ENCODE peak calls at places on chromosomes 2 and 18, in six cellular contexts. S is BE2C, X is right atrium auricular region, F is breast epithelium, I is HCT116, A is neural progenitor cell. V is an unnamed sample. For H3K36me3 and H3K4me1, the result is how much of the 10 kb centered on the place peaks cover.

GRCh38 chr2:226216578-226216977 is 583.0 kb downstream of the IRS1 start:
- DNase-seq in S (no peak), X (no peak), F (no peak), I (no peak), A (no peak), V (no peak)

GRCh38 chr18:6024740-6025139 is 129.4 kb upstream of the TMEM200C start:
- DNase-seq in S (no peak), X (no peak), F (no peak), I (no peak), A (no peak), V (no peak)

GRCh38 chr2:236309669-236310029 is 45.4 kb upstream of the ASB18 start:
- DNase-seq in S (peak), X (no peak), F (no peak), I (no peak), A (peak), V (no peak)

GRCh38 chr2:58740381-58740780 is 499.3 kb upstream of the FANCL start:
- DNase-seq in S (no peak), X (no peak), F (no peak), I (no peak), A (no peak), V (no peak)

GRCh38 chr2:204972606-204973336 is 427.5 kb downstream of the PARD3B start:
- DNase-seq in S (no peak), X (no peak), F (no peak), I (no peak), A (peak), V (no peak)

GRCh38 chr2:28737655-28738054 is 14.0 kb upstream of the PPP1CB start:
- DNase-seq in S (no peak), X (no peak), F (no peak), I (no peak), A (no peak), V (no peak)

GRCh38 chr2:97718942-97719341 is 5.6 kb downstream of the ZAP70 start:
- DNase-seq in S (no peak), X (no peak), F (no peak), I (no peak), A (no peak), V (no peak)

GRCh38 chr2:224910535-224910934 is 131.7 kb downstream of the DOCK10 start:
- DNase-seq in S (no peak), X (no peak), F (no peak), I (no peak), A (no peak), V (no peak)

GRCh38 chr2:102848366-102848839 is 86.6 kb downstream of the TMEM182 start:
- DNase-seq in S (peak), X (peak), F (no peak), I (no peak), A (peak), V (no peak)

DNA sequence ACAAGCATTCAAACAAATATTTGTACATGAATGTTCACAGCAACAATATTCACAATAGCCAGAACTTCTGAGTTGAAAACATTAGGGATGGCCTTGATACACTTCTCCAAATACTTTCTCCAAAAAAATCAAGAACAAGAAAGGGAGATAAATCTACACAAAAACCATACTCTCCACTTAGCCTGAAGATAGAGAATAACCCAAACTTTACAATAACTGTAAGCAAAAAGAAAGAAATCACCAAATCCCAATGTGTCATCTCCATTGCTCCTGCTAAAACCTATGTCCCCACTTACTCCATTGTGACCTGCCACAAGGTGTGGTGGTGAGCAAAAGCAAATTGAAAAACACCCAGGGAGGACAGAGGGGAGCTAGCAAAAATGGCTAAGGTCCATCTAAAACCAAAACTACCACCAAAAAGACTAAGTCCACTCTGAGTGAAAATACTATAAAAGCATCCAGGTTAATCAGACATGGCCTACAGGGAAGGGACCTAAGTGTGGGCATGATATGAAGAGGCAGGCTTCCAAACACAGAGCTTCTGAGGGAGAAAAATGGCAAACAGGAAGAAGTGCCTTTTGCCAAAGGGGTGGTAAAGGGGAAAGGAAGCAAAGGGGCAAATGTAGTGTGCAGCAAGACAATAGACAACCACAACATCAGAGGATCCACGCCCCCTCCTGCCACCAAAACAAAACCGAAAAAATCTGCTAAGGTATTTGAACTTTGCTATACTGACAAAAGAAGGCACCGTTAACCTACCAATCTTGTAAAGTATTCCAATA is 56.1 kb downstream of the NBAS start:
- DNase-seq in S (no peak), X (no peak), F (no peak), I (no peak), A (no peak), V (no peak)
- H3K36me3 ChIP-seq in S (under half), X (under half), F (under half), I (under half), A (under half), V (under half)

DNA sequence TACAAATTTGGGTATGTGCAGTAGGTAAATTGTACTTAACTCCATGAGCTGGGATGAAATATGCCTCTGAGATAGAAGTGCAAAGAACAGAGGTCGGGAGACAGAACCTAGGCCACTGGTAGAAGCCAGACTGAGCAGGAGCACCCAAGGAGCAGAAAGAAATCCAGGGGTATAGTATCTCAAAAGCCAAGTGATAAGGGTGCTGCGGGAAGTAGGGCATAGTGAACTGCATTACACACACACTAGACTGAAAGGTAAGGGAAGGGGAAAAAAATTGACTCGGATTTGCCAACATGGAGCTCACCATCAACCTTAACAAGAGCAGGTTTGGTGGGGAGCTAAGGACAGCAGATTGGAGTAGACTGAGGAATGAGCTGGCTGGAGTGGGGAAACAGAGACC is 89.3 kb upstream of the TMEM247 start:
- DNase-seq in S (no peak), X (no peak), F (no peak), I (no peak), A (no peak), V (no peak)
- H3K4me3 ChIP-seq in S (no peak), X (no peak), F (no peak), I (no peak), A (no peak), V (no peak)

GRCh38 chr18:11994708-11995444 is 13.6 kb downstream of the IMPA2 start:
- DNase-seq in S (no peak), X (no peak), F (no peak), I (no peak), A (peak), V (no peak)
- H3K4me1 ChIP-seq in S (under half), X (under half), F (under half), I (under half), A (under half), V (under half)

GRCh38 chr2:200471324-200471848 is 38.5 kb downstream of the KCTD18 start:
- DNase-seq in S (peak), X (no peak), F (no peak), I (peak), A (peak), V (peak)
- H3K36me3 ChIP-seq in S (under half), X (half or more), F (under half), I (under half), A (under half), V (under half)

GRCh38 chr2:66427219-66427768 is 7.6 kb upstream of the MEIS1 start:
- DNase-seq in S (no peak), X (no peak), F (no peak), I (no peak), A (peak), V (no peak)
- H3K4me3 ChIP-seq in S (no peak), X (no peak), F (no peak), I (no peak), A (peak), V (no peak)

GRCh38 chr2:110768591-110768990 is 36.2 kb downstream of the ACOXL start:
- DNase-seq in S (no peak), X (no peak), F (no peak), I (no peak), A (peak), V (no peak)

GRCh38 chr2:110770308-110770695 is 37.9 kb downstream of the ACOXL start:
- DNase-seq in S (peak), X (no peak), F (no peak), I (no peak), A (peak), V (no peak)

GRCh38 chr2:110772383-110772755 is 40.0 kb downstream of the ACOXL start:
- DNase-seq in S (no peak), X (no peak), F (no peak), I (no peak), A (no peak), V (no peak)

GRCh38 chr2:110771549-110772382 is 39.4 kb downstream of the ACOXL start:
- DNase-seq in S (no peak), X (no peak), F (no peak), I (no peak), A (no peak), V (no peak)

GRCh38 chr2:110770696-110771425 is 38.5 kb downstream of the ACOXL start:
- DNase-seq in S (peak), X (no peak), F (no peak), I (no peak), A (peak), V (no peak)
- H3K4me1 ChIP-seq in S (under half), X (under half), F (under half), I (under half), A (under half), V (under half)

GRCh38 chr2:239315308-239315707 is 85.5 kb downstream of the HDAC4 start:
- DNase-seq in S (no peak), X (no peak), F (no peak), I (no peak), A (no peak), V (no peak)
- H3K36me3 ChIP-seq in S (under half), X (under half), F (under half), I (under half), A (under half), V (under half)

GRCh38 chr2:64330691-64331429 is 123.1 kb upstream of the LGALSL start:
- DNase-seq in S (peak), X (peak), F (peak), I (peak), A (peak), V (peak)
- H3K4me3 ChIP-seq in S (no peak), X (no peak), F (no peak), I (no peak), A (peak), V (no peak)